ENCODE peak calls at places on chromosome 15, in four cellular contexts. N is CD4-positive, CD25-positive, alpha-beta regulatory T cell; B is substantia nigra; G is coronary artery. F is an unnamed sample.

GRCh38 chr15:45630958-45631691 is 3.7 kb upstream of the SQOR start:
- DNase-seq in N (no peak), B (no peak), G (no peak), F (no peak)

GRCh38 chr15:33963831-33964664 is 4.2 kb upstream of the CHRM5 start:
- DNase-seq in N (no peak), B (no peak), G (no peak), F (no peak)

GRCh38 chr15:64895285-64896065 is 16.2 kb upstream of the ANKDD1A start:
- DNase-seq in N (peak; percentile 31), B (no peak), G (no peak), F (no peak)

GRCh38 chr15:76158250-76158649 is 98.5 kb downstream of the TMEM266 start:
- DNase-seq in N (no peak), B (no peak), G (no peak), F (no peak)

GRCh38 chr15:94229591-94230365 is 1.6 kb upstream of the MCTP2 start:
- DNase-seq in N (peak; percentile 3), B (no peak), G (no peak), F (no peak)

GRCh38 chr15:25175789-25176615 is 221.2 kb downstream of the SNRPN start:
- DNase-seq in N (no peak), B (no peak), G (no peak), F (no peak)

GRCh38 chr15:43942157-43942556 is 115.4 kb downstream of the WDR76 start:
- DNase-seq in N (no peak), B (no peak), G (no peak), F (no peak)

GRCh38 chr15:29162411-29162810 is 107.2 kb downstream of the NSMCE3 start:
- DNase-seq in N (no peak), B (no peak), G (no peak), F (no peak)

GRCh38 chr15:56613826-56614225 is 119.5 kb downstream of the ZNF280D start:
- DNase-seq in N (no peak), B (no peak), G (no peak), F (no peak)
- H3K27ac ChIP-seq in N (no peak overlapping the region), B (no peak overlapping the region), G (no peak overlapping the region), F (no peak overlapping the region)

DNA sequence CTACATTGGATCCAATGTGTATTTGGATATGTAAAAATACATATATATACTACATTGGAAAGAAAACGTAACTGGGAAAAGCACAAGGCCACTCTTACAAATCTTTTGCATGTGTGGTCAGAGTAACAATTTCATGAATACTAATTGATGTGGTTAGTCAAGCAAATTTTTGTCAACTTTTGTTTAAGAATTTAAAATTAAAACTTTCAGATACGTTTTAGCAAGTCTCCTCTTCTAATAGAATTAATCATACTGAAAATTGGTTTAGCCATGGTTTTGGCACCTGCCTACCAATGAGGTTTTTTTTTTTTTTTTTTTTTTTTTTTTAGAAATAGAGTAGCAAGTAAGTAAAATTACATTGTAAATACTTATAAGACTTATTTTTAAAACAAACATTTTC is 153.0 kb upstream of the CGNL1 start:
- DNase-seq in N (no peak), B (no peak), G (no peak), F (no peak)
- H3K27ac ChIP-seq in N (no peak overlapping the region), B (no peak overlapping the region), G (no peak overlapping the region), F (no peak overlapping the region)

GRCh38 chr15:92528736-92529135 is 126.8 kb downstream of the FAM174B start:
- DNase-seq in N (no peak), B (no peak), G (no peak), F (no peak)

GRCh38 chr15:92525758-92526245 is 129.8 kb downstream of the FAM174B start:
- DNase-seq in N (no peak), B (no peak), G (no peak), F (no peak)

GRCh38 chr15:92523176-92523575 is 129.5 kb downstream of the ST8SIA2 start:
- DNase-seq in N (no peak), B (no peak), G (no peak), F (no peak)

GRCh38 chr15:92524161-92524560 is 130.5 kb downstream of the ST8SIA2 start:
- DNase-seq in N (no peak), B (no peak), G (no peak), F (no peak)

GRCh38 chr15:92527197-92527596 is 128.4 kb downstream of the FAM174B start:
- DNase-seq in N (no peak), B (no peak), G (no peak), F (no peak)
- H3K27ac ChIP-seq in N (no peak overlapping the region), B (no peak overlapping the region), G (no peak overlapping the region), F (no peak overlapping the region)

GRCh38 chr15:48481802-48482201 is 150.6 kb downstream of the DUT start:
- DNase-seq in N (no peak), B (no peak), G (no peak), F (no peak)
- H3K27ac ChIP-seq in N (no peak overlapping the region), B (no peak overlapping the region), G (no peak overlapping the region), F (no peak overlapping the region)

DNA sequence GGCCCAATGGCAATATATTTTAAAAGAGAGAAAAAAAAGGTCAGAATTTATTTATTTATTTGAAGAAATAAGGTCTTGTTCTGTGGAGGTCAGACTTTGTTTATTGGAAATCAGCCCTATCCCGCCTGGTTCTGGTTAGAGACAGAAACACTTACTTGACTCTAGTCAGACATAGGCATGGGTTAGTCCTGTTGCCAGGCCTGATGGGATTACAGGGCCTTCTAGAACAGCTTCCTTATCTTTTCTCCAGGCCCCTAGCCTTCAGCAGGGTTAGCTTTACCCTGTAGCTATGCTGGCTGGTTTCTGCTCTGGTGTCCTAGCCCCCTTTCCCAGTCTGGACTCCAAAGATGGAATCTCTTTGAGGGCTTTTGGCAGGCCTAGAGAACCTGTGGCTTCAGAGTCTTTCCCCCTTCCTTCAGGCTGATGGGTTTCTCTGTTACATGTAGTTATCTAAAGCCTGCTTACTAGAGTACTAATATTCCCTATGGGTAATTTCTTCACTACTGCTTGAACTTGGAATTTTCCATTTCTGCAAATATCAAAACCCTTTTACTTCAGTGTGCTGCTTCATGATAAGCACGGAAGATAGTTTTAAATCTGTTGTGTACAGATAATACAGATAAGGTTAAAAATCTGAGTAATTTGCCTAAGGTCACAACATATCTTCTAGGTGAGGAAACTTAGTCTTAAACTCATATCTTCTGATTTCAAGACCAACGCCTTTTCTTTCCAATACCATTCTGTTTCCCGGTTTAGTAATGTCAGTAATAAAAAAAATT is 10.6 kb downstream of the IREB2 start:
- DNase-seq in N (no peak), B (no peak), G (no peak), F (no peak)
- H3K27ac ChIP-seq in N (no peak overlapping the region), B (no peak overlapping the region), G (no peak overlapping the region), F (no peak overlapping the region)

DNA sequence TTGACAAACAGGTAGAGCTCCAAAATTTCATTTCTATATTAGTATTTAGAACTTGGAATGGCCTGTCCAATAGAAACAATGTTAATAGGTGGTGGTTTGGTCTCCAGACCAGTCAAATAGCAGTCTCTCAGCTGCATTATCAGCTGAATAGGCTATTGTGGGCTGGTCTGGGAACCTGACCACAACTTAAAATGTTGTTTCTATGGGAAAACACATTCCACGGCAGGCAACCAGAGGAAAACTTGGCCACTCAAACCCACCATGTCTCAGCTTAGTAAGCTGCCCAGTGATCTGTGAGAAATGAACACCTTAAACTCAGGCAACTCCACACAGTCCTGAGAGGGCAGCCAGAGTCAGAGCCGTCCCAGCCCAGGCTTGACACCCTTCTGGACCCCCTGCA is 20.4 kb downstream of the FBN1 start:
- DNase-seq in N (no peak), B (no peak), G (no peak), F (no peak)
- H3K27ac ChIP-seq in N (no peak overlapping the region), B (no peak overlapping the region), G (peak overlapping the region; percentile 66), F (no peak overlapping the region)

GRCh38 chr15:74238984-74239645 is 3.0 kb downstream of the CCDC33 start:
- DNase-seq in N (no peak), B (no peak), G (no peak), F (no peak)
- H3K27ac ChIP-seq in N (no peak overlapping the region), B (peak overlapping the region; percentile 21), G (peak overlapping the region; percentile 54), F (no peak overlapping the region)

GRCh38 chr15:74427607-74428441 is 5.9 kb downstream of the SEMA7A start:
- DNase-seq in N (no peak), B (no peak), G (no peak), F (no peak)
- H3K27ac ChIP-seq in N (no peak overlapping the region), B (peak overlapping the region; percentile 93), G (no peak overlapping the region), F (no peak overlapping the region)

F was measured in caudate nucleus.